ENCODE peak calls at places on chromosomes 13 and 19, in seven cellular contexts. Z is brain microvascular endothelial cell, R is neural progenitor cell, N is tibial artery, A is esophagus squamous epithelium, M is sigmoid colon, C is lung. Y is an unnamed sample. For H3K36me3 and H3K27me3, the result is how much of the 10 kb centered on the place peaks cover.

GRCh38 chr13:51620165-51620983 is 36.1 kb downstream of the WDFY2 start:
- DNase-seq in C (no peak), R (no peak), M (no peak), N (no peak), A (no peak), Z (no peak), Y (no peak)

GRCh38 chr13:95608640-95609280 is 35.7 kb downstream of the DZIP1 start:
- DNase-seq in N (no peak), M (no peak), Z (no peak), A (no peak), R (no peak), C (no peak), Y (no peak)

GRCh38 chr19:18416778-18417249 is 2.4 kb upstream of the SSBP4 start:
- DNase-seq in R (peak), N (peak), A (no peak), Z (peak), C (peak), M (peak), Y (peak)

GRCh38 chr19:40610396-40611064 is 9.4 kb downstream of the LTBP4 start:
- DNase-seq in Z (no peak), R (peak), A (no peak), N (peak), M (peak), C (no peak), Y (peak)

GRCh38 chr13:73677041-73677589 is 457.1 kb downstream of the KLF12 start:
- DNase-seq in A (no peak), N (no peak), C (no peak), Z (peak), R (no peak), M (no peak), Y (no peak)

GRCh38 chr13:64534302-64534701 is 2695.8 kb downstream of the PCDH9 start:
- DNase-seq in N (no peak), R (no peak), Z (no peak), M (no peak), A (no peak), C (no peak), Y (no peak)

GRCh38 chr13:64672751-64673150 is 2557.4 kb downstream of the PCDH9 start:
- DNase-seq in M (no peak), A (no peak), Z (no peak), R (no peak), N (no peak), C (no peak), Y (no peak)

GRCh38 chr19:48900477-48901452 is 653 bp downstream of the NUCB1 start:
- DNase-seq in M (peak), C (no peak), Z (no peak), N (no peak), A (no peak), R (no peak), Y (no peak)

GRCh38 chr19:13850910-13851753 is 25.8 kb upstream of the NANOS3 start:
- DNase-seq in M (peak), R (no peak), C (peak), Z (peak), A (no peak), N (peak), Y (peak)

GRCh38 chr19:28305513-28305912 is 907.4 kb downstream of the UQCRFS1 start:
- DNase-seq in Z (no peak), M (no peak), R (no peak), C (no peak), A (no peak), N (no peak), Y (no peak)

DNA sequence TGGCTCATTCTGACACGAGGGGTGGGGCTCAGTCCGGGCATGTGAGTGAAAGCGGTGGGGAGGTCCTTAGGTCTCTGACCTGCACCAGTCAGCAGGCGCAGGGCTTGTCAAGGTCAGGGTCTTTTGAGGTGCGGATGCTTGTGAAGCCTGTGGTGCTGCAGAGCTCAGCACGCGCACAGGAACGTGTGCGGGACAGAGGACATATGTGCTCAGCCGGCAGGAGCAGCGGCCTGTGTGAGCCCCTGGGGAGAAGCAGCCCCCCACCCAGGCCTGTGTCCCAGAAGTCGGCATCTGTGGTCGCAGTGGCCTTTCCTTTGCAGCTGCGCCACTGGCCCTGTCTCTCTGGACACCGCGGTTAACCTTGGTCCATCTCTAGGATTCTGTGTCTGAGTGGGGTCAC is 30.9 kb downstream of the ATP4B start:
- DNase-seq in C (no peak), N (no peak), Z (no peak), A (no peak), R (no peak), M (peak), Y (peak)
- H3K36me3 ChIP-seq in C (under half), N (under half), Z (under half), A (under half), R (under half), M (under half), Y (under half)

GRCh38 chr19:8373867-8374813 is 10.2 kb downstream of the ANGPTL4 start:
- DNase-seq in A (no peak), M (peak), C (no peak), N (no peak), R (no peak), Z (no peak), Y (peak)
- TF ChIP-seq CTCF in A (no peak), M (no peak), C (no peak), N (no peak), R (no peak), Z (no peak), Y (no peak)

GRCh38 chr13:98791611-98792010 is 39.1 kb upstream of the SLC15A1 start:
- DNase-seq in Z (no peak), A (no peak), M (no peak), R (no peak), C (no peak), N (no peak), Y (no peak)
- H3K27me3 ChIP-seq in Z (under half), A (under half), M (under half), R (under half), C (under half), N (under half), Y (under half)

DNA sequence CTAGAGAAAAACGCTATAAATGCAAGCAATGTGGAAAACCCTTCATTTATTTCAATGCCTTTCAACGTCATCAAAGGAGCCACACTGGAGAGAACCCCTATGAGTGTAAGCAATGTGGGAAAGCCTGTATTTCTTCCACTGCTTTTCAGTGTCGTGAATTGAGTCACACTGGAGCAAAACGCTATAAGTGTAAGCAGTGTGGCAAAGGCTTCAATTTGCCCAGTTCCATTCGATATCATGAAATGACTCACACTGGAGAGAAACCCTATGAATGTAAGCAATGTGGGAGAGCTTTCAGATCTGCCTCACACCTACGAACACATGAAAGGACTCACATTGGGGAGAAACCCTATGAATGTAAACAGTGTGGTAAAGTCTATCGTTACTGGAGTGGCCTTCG is 27.4 kb downstream of the ZNF20 start:
- DNase-seq in M (no peak), Z (no peak), C (no peak), R (no peak), N (no peak), A (no peak), Y (no peak)
- H3K36me3 ChIP-seq in M (under half), Z (under half), C (under half), R (half or more), N (under half), A (under half), Y (under half)

GRCh38 chr13:83877901-83878300 is 4.4 kb downstream of the SLITRK1 start:
- DNase-seq in C (no peak), A (no peak), R (peak), Z (no peak), M (no peak), N (no peak), Y (no peak)
- TF ChIP-seq CTCF in C (no peak), A (no peak), R (no peak), Z (no peak), M (no peak), N (no peak), Y (no peak)